ENCODE peak calls at places on chromosomes 2 and 18, in five cellular contexts. P is DND-41, S is A549, M is sigmoid colon, N is aorta. Q is an unnamed sample. For H3K4me1, the result is how much of the 10 kb centered on the place peaks cover.

GRCh38 chr2:18701981-18702380 is 112.6 kb upstream of the NT5C1B start:
- DNase-seq in P (no peak), S (peak), M (no peak), N (no peak), Q (no peak)

GRCh38 chr18:65257157-65257556 is 493.7 kb upstream of the CDH7 start:
- DNase-seq in P (no peak), S (no peak), M (no peak), N (no peak), Q (no peak)

GRCh38 chr2:226060228-226060627 is 660.7 kb downstream of the NYAP2 start:
- DNase-seq in P (no peak), S (no peak), M (no peak), N (no peak), Q (no peak)

GRCh38 chr18:49819768-49820662 is 6.7 kb upstream of the ACAA2 start:
- DNase-seq in P (peak), S (no peak), M (no peak), N (no peak), Q (no peak)

GRCh38 chr2:235576337-235576910 is 82.6 kb downstream of the AGAP1 start:
- DNase-seq in P (no peak), S (no peak), M (no peak), N (peak), Q (no peak)

GRCh38 chr2:183269956-183270355 is 145.7 kb downstream of the NUP35 start:
- DNase-seq in P (no peak), S (no peak), M (no peak), N (no peak), Q (no peak)

GRCh38 chr2:219612605-219613286 is 14.7 kb upstream of the SLC4A3 start:
- DNase-seq in P (no peak), S (no peak), M (peak), N (peak), Q (no peak)

GRCh38 chr2:181656450-181657261 is at the start of gene CERKL:
- DNase-seq in P (no peak), S (peak), M (no peak), N (peak), Q (peak)

GRCh38 chr2:166661824-166662223 is 167.8 kb upstream of the SCN7A start:
- DNase-seq in P (no peak), S (no peak), M (no peak), N (no peak), Q (no peak)

GRCh38 chr2:209496586-209496982 is 72.7 kb downstream of the MAP2 start:
- DNase-seq in P (no peak), S (no peak), M (no peak), N (no peak), Q (no peak)

GRCh38 chr2:190216829-190217228 is 102.8 kb downstream of the HIBCH start:
- DNase-seq in P (peak), S (peak), M (no peak), N (peak), Q (peak)

GRCh38 chr2:23944527-23944926 is 4.3 kb downstream of the UBXN2A start:
- DNase-seq in P (no peak), S (no peak), M (no peak), N (no peak), Q (peak)

GRCh38 chr2:85468704-85469349 is 50.3 kb downstream of the SH2D6 start:
- DNase-seq in P (no peak), S (peak), M (peak), N (no peak), Q (peak)

GRCh38 chr2:212536385-212537310 is 2.0 kb downstream of the ERBB4 start:
- DNase-seq in P (no peak), S (no peak), M (no peak), N (peak), Q (no peak)

GRCh38 chr2:30408961-30409387 is 38.1 kb upstream of the LCLAT1 start:
- DNase-seq in P (no peak), S (peak), M (no peak), N (no peak), Q (no peak)

GRCh38 chr2:193980599-193980998 is 1676.4 kb upstream of the SLC39A10 start:
- DNase-seq in P (no peak), S (no peak), M (no peak), N (no peak), Q (no peak)

GRCh38 chr18:6414118-6414722 is 491 bp downstream of the L3MBTL4 start:
- DNase-seq in P (no peak), S (no peak), M (peak), N (peak), Q (peak)

GRCh38 chr2:19859565-19859964 is 42.2 kb downstream of the TTC32 start:
- DNase-seq in P (no peak), S (no peak), M (no peak), N (no peak), Q (no peak)

GRCh38 chr2:172996387-172996961 is 79.2 kb upstream of the MAP3K20 start:
- DNase-seq in P (no peak), S (peak), M (no peak), N (no peak), Q (no peak)

GRCh38 chr2:55718165-55719008 is 24.7 kb upstream of the PNPT1 start:
- DNase-seq in P (peak), S (peak), M (no peak), N (no peak), Q (no peak)

GRCh38 chr2:26489213-26489850 is 11.4 kb upstream of the OTOF start:
- DNase-seq in P (no peak), S (no peak), M (no peak), N (peak), Q (no peak)

GRCh38 chr18:10057808-10058791 is 144.3 kb downstream of the VAPA start:
- DNase-seq in P (no peak), S (peak), M (no peak), N (no peak), Q (no peak)

GRCh38 chr2:96111823-96112500 is 4.4 kb downstream of the ADRA2B start:
- DNase-seq in P (no peak), S (no peak), M (peak), N (peak), Q (peak)

GRCh38 chr2:208266641-208267335 is 733 bp downstream of the PIKFYVE start:
- DNase-seq in P (no peak), S (no peak), M (no peak), N (no peak), Q (no peak)

GRCh38 chr2:17599617-17600016 is 59.1 kb downstream of the VSNL1 start:
- DNase-seq in P (no peak), S (no peak), M (no peak), N (no peak), Q (no peak)

GRCh38 chr2:162252147-162252546 is 8.9 kb upstream of the FAP start:
- DNase-seq in P (no peak), S (no peak), M (no peak), N (no peak), Q (no peak)

GRCh38 chr2:46812381-46813024 is 103.1 kb downstream of the MCFD2 start:
- DNase-seq in P (no peak), S (peak), M (peak), N (peak), Q (no peak)

GRCh38 chr2:200397785-200398184 is 91.3 kb downstream of the SPATS2L start:
- DNase-seq in P (no peak), S (no peak), M (no peak), N (no peak), Q (no peak)

GRCh38 chr2:210421916-210422315 is 54.6 kb downstream of the LANCL1 start:
- DNase-seq in P (no peak), S (peak), M (no peak), N (no peak), Q (no peak)

GRCh38 chr2:27638023-27638637 is 9.3 kb downstream of the GPN1 start:
- DNase-seq in P (no peak), S (no peak), M (no peak), N (no peak), Q (no peak)

GRCh38 chr2:158949300-158949699 is 19.1 kb upstream of the TANC1 start:
- DNase-seq in P (no peak), S (no peak), M (no peak), N (no peak), Q (no peak)
- H3K4me3 ChIP-seq in P (no peak), S (no peak), M (no peak), N (no peak), Q (no peak)

DNA sequence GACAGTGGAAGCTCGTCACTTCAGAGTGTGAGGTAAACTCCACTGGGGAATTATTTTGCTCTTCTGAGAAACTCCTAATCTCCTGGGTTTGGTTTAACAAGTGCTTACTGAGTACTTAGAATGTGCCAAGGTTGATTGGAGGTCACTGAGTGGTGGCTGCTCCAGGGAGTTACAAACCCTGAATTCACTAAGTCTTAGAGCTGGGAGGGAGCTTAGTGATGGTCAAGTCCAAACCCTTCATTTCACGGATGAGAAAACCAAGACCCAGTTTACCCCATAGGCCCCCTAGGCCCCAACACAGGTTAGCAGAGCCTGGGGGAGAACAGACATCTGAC is 52.0 kb downstream of the SLC4A5 start:
- DNase-seq in P (no peak), S (no peak), M (no peak), N (no peak), Q (no peak)
- H3K4me1 ChIP-seq in P (under half), S (under half), M (under half), N (under half), Q (under half)

GRCh38 chr2:237675326-237675725 is 47.9 kb downstream of the LRRFIP1 start:
- DNase-seq in P (no peak), S (no peak), M (no peak), N (no peak), Q (no peak)
- H3K4me3 ChIP-seq in P (peak), S (no peak), M (no peak), N (no peak), Q (peak)

GRCh38 chr2:41899189-41899588 is 148.6 kb upstream of the PKDCC start:
- DNase-seq in P (no peak), S (no peak), M (no peak), N (no peak), Q (no peak)
- H3K4me1 ChIP-seq in P (under half), S (under half), M (under half), N (under half), Q (under half)

DNA sequence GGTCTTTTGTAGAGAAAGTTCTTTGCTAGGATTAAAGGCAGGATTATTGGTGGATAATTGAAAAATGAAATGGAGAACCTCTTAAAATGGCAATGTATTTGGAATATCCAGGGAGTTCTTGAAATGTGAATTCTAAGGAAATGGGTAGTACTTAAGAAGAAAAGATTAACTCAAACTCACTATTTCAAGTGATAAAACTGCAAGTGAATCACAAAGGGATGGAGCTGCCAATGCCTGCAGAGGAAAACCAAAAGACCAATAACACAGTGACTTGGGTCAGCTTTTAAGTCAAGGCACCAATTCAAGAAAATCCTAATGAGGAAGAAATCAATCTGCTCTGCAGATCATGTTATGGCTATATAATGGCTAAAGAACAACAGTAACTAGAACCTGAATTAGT is 67.6 kb upstream of the ETAA1 start:
- DNase-seq in P (no peak), S (no peak), M (no peak), N (no peak), Q (no peak)
- H3K4me3 ChIP-seq in P (no peak), S (no peak), M (no peak), N (no peak), Q (no peak)

Q was measured in pancreas.